ENCODE peak calls at places on chromosome 1, in nine cellular contexts. D is foreskin fibroblast; G is RKO; C is NCI-H1105 treated with DMSO at 0.1 percent for 48 hours; E is NCI-H774; Q is ELF-1; Z is NCI-H345; P is activated CD4-positive, alpha-beta T cell treated with anti-CD3 and anti-CD28 coated beads, Interleukin-2, amount 50 U/mL, for 4 hours; O is stimulated activated CD4-positive, alpha-beta T cell treated with anti-CD3 and anti-CD28 coated beads, Interleukin-2, amount 100 ng/mL, for 24 hours. L is an unnamed sample.

GRCh38 chr1:245310605-245311531 is 156.1 kb downstream of the KIF26B start:
- DNase-seq in D (no peak), G (no peak), C (no peak), E (no peak), Q (peak; percentile 75), Z (peak; percentile 69), P (no peak), O (no peak), L (peak; percentile 8)

GRCh38 chr1:234065794-234066447 is 161.4 kb downstream of the SLC35F3 start:
- DNase-seq in D (peak; percentile 18), G (peak; percentile 76), C (peak; percentile 25), E (no peak), Q (peak; percentile 77), Z (peak; percentile 36), P (peak; percentile 61), O (peak; percentile 82), L (peak; percentile 50)

GRCh38 chr1:67683736-67684525 is 1.1 kb upstream of the GADD45A start:
- DNase-seq in D (no peak), G (peak; percentile 96), C (no peak), E (no peak), Q (no peak), Z (no peak), P (peak; percentile 29), O (peak; percentile 65), L (no peak)

GRCh38 chr1:65265296-65266271 is 43.8 kb upstream of the DNAJC6 start:
- DNase-seq in D (peak; percentile 56), G (no peak), C (peak; percentile 72), E (no peak), Q (peak; percentile 69), Z (peak; percentile 46), P (peak; percentile 16), O (peak; percentile 21), L (no peak)

GRCh38 chr1:12464028-12464427 is 154.0 kb downstream of the DHRS3 start:
- DNase-seq in D (no peak), G (no peak), C (no peak), E (no peak), Q (no peak), Z (no peak), P (no peak), O (no peak), L (no peak)

GRCh38 chr1:60126733-60127132 is 53.2 kb upstream of the C1orf87 start:
- DNase-seq in D (no peak), G (peak; percentile 5), C (no peak), E (no peak), Q (peak; percentile 2), Z (peak; percentile 14), P (no peak), O (no peak), L (no peak)

GRCh38 chr1:15848929-15849774 is 1.6 kb downstream of the SPEN start:
- DNase-seq in D (peak; percentile 76), G (peak; percentile 92), C (peak; percentile 92), E (peak; percentile 59), Q (peak; percentile 94), Z (peak; percentile 89), P (peak; percentile 67), O (peak; percentile 72), L (no peak)

GRCh38 chr1:186212574-186213224 is 162.4 kb downstream of the TPR start:
- DNase-seq in D (peak; percentile 84), G (peak; percentile 87), C (peak; percentile 81), E (peak; percentile 53), Q (peak; percentile 63), Z (peak; percentile 54), P (no peak), O (no peak), L (peak; percentile 25)

GRCh38 chr1:244337839-244338238 is 113.9 kb downstream of the ADSS2 start:
- DNase-seq in D (no peak), G (no peak), C (no peak), E (no peak), Q (no peak), Z (no peak), P (no peak), O (no peak), L (no peak)

GRCh38 chr1:223886516-223886921 is 40.8 kb upstream of the TP53BP2 start:
- DNase-seq in D (no peak), G (no peak), C (no peak), E (no peak), Q (peak; percentile 12), Z (peak; percentile 88), P (no peak), O (no peak), L (no peak)

GRCh38 chr1:213982515-213982813 is 5.3 kb upstream of the PROX1 start:
- DNase-seq in D (no peak), G (no peak), C (no peak), E (no peak), Q (no peak), Z (no peak), P (no peak), O (no peak), L (no peak)

GRCh38 chr1:199113265-199113869 is 474.5 kb downstream of the PTPRC start:
- DNase-seq in D (peak; percentile 52), G (peak; percentile 59), C (no peak), E (no peak), Q (peak; percentile 37), Z (peak; percentile 6), P (peak; percentile 54), O (peak; percentile 71), L (no peak)

GRCh38 chr1:22829001-22829989 is 118.7 kb downstream of the EPHB2 start:
- DNase-seq in D (no peak), G (no peak), C (no peak), E (no peak), Q (peak; percentile 75), Z (no peak), P (no peak), O (no peak), L (no peak)

GRCh38 chr1:16612332-16613172 is 812 bp downstream of the NBPF1 start:
- DNase-seq in D (peak; percentile 94), G (peak; percentile 92), C (peak; percentile 60), E (no peak), Q (peak; percentile 77), Z (peak; percentile 58), P (no peak), O (peak; percentile 38), L (no peak)

GRCh38 chr1:207495816-207496792 is at the start of gene CR1:
- DNase-seq in D (no peak), G (no peak), C (peak; percentile 25), E (no peak), Q (peak; percentile 47), Z (peak; percentile 15), P (peak; percentile 13), O (peak; percentile 29), L (peak; percentile 22)

GRCh38 chr1:62178372-62178771 is 16.3 kb upstream of the L1TD1 start:
- DNase-seq in D (no peak), G (no peak), C (no peak), E (no peak), Q (no peak), Z (no peak), P (no peak), O (no peak), L (no peak)

GRCh38 chr1:1058921-1059493 is 15.1 kb downstream of the RNF223 start:
- DNase-seq in D (no peak), G (peak; percentile 57), C (peak; percentile 7), E (no peak), Q (peak; percentile 36), Z (peak; percentile 46), P (no peak), O (no peak), L (no peak)

GRCh38 chr1:71521655-71522264 is 440.9 kb upstream of the ZRANB2 start:
- DNase-seq in D (peak; percentile 20), G (peak; percentile 62), C (peak; percentile 65), E (no peak), Q (no peak), Z (peak; percentile 12), P (no peak), O (no peak), L (no peak)

GRCh38 chr1:18573170-18573569 is 57.5 kb upstream of the PAX7 start:
- DNase-seq in D (no peak), G (no peak), C (no peak), E (no peak), Q (no peak), Z (no peak), P (no peak), O (no peak), L (no peak)

GRCh38 chr1:56576880-56577858 is 2.2 kb downstream of the PLPP3 start:
- DNase-seq in D (no peak), G (peak; percentile 53), C (no peak), E (no peak), Q (peak; percentile 60), Z (no peak), P (no peak), O (no peak), L (no peak)

GRCh38 chr1:180255538-180256352 is 25.7 kb downstream of the LHX4 start:
- DNase-seq in D (no peak), G (no peak), C (no peak), E (no peak), Q (no peak), Z (no peak), P (no peak), O (no peak), L (no peak)

GRCh38 chr1:77956464-77956863 is 22.4 kb downstream of the FUBP1 start:
- DNase-seq in D (no peak), G (no peak), C (no peak), E (no peak), Q (no peak), Z (no peak), P (no peak), O (no peak), L (no peak)

GRCh38 chr1:33667386-33668282 is 195.2 kb downstream of the ZSCAN20 start:
- DNase-seq in D (no peak), G (no peak), C (no peak), E (no peak), Q (no peak), Z (no peak), P (no peak), O (no peak), L (no peak)